ENCODE peak calls at places on chromosome 9, in seven cellular contexts. L is Right ventricle myocardium inferior, U is Peyer's patch, K is lung microvascular endothelial cell, A is caudate nucleus, T is LoVo, O is 8988T. N is an unnamed sample.

GRCh38 chr9:18605763-18606162 is 131.8 kb downstream of the ADAMTSL1 start:
- DNase-seq in L (no peak), U (peak), K (peak), A (no peak), T (no peak), O (no peak), N (no peak)

GRCh38 chr9:130681769-130682489 is 11.7 kb upstream of the EXOSC2 start:
- DNase-seq in L (peak), U (no peak), K (no peak), A (no peak), T (peak), O (peak), N (no peak)

GRCh38 chr9:111917201-111917600 is 20.6 kb downstream of the UGCG start:
- DNase-seq in L (no peak), U (no peak), K (no peak), A (no peak), T (no peak), O (no peak), N (no peak)

GRCh38 chr9:129432671-129433154 is 188.2 kb downstream of the C9orf50 start:
- DNase-seq in L (no peak), U (no peak), K (no peak), A (no peak), T (no peak), O (no peak), N (no peak)

GRCh38 chr9:123925820-123926219 is 4.1 kb downstream of the DENND1A start:
- DNase-seq in L (no peak), U (no peak), K (no peak), A (no peak), T (peak), O (no peak), N (no peak)

GRCh38 chr9:126521551-126521950 is 92.2 kb upstream of the LMX1B start:
- DNase-seq in L (peak), U (no peak), K (no peak), A (no peak), T (no peak), O (no peak), N (no peak)

GRCh38 chr9:749712-750111 is 91.8 kb upstream of the DMRT1 start:
- DNase-seq in L (no peak), U (peak), K (no peak), A (no peak), T (no peak), O (no peak), N (no peak)

GRCh38 chr9:38024036-38024681 is 44.9 kb downstream of the SHB start:
- DNase-seq in L (no peak), U (no peak), K (no peak), A (peak), T (no peak), O (no peak), N (peak)

GRCh38 chr9:38240051-38240450 is 152.5 kb upstream of the ALDH1B1 start:
- DNase-seq in L (no peak), U (no peak), K (no peak), A (no peak), T (no peak), O (no peak), N (no peak)

GRCh38 chr9:71692337-71692736 is 76.0 kb downstream of the CEMIP2 start:
- DNase-seq in L (no peak), U (no peak), K (no peak), A (no peak), T (no peak), O (no peak), N (no peak)

GRCh38 chr9:76401580-76402354 is 7.5 kb upstream of the RFK start:
- DNase-seq in L (no peak), U (peak), K (no peak), A (no peak), T (peak), O (no peak), N (no peak)

GRCh38 chr9:38067892-38068615 is 973 bp downstream of the SHB start:
- DNase-seq in L (no peak), U (peak), K (no peak), A (no peak), T (no peak), O (no peak), N (no peak)

GRCh38 chr9:15670884-15671283 is 118.0 kb downstream of the CCDC171 start:
- DNase-seq in L (no peak), U (no peak), K (no peak), A (no peak), T (no peak), O (no peak), N (no peak)

GRCh38 chr9:120292606-120293005 is 287.4 kb downstream of the CDK5RAP2 start:
- DNase-seq in L (no peak), U (no peak), K (no peak), A (no peak), T (no peak), O (no peak), N (no peak)

GRCh38 chr9:68775003-68775730 is 70.1 kb downstream of the PIP5K1B start:
- DNase-seq in L (no peak), U (peak), K (no peak), A (no peak), T (peak), O (no peak), N (no peak)

GRCh38 chr9:132743886-132744544 is 73.8 kb downstream of the GTF3C4 start:
- DNase-seq in L (no peak), U (peak), K (no peak), A (no peak), T (no peak), O (no peak), N (no peak)

GRCh38 chr9:29245351-29245750 is 1672.1 kb upstream of the C9orf72 start:
- DNase-seq in L (no peak), U (no peak), K (no peak), A (no peak), T (no peak), O (no peak), N (no peak)

GRCh38 chr9:94872921-94873511 is 146.5 kb downstream of the AOPEP start:
- DNase-seq in L (no peak), U (no peak), K (peak), A (no peak), T (peak), O (no peak), N (no peak)

GRCh38 chr9:28999806-29000205 is 1426.5 kb upstream of the C9orf72 start:
- DNase-seq in L (no peak), U (no peak), K (no peak), A (no peak), T (no peak), O (no peak), N (no peak)

GRCh38 chr9:121484659-121485446 is 14.8 kb downstream of the GGTA1 start:
- DNase-seq in L (no peak), U (no peak), K (no peak), A (no peak), T (no peak), O (no peak), N (no peak)

GRCh38 chr9:80797427-80797825 is 891.9 kb downstream of the TLE1 start:
- DNase-seq in L (no peak), U (no peak), K (no peak), A (no peak), T (no peak), O (no peak), N (no peak)

GRCh38 chr9:37540634-37541033 is 35.5 kb downstream of the FBXO10 start:
- DNase-seq in L (no peak), U (no peak), K (peak), A (no peak), T (no peak), O (no peak), N (no peak)

GRCh38 chr9:68949271-68950000 is 64.5 kb downstream of the PRKACG start:
- DNase-seq in L (no peak), U (no peak), K (peak), A (no peak), T (no peak), O (no peak), N (no peak)

GRCh38 chr9:114894801-114895433 is 35.5 kb downstream of the TNFSF8 start:
- DNase-seq in L (no peak), U (no peak), K (peak), A (no peak), T (no peak), O (peak), N (no peak)

GRCh38 chr9:8382266-8382665 is 582.7 kb upstream of the DMAC1 start:
- DNase-seq in L (no peak), U (no peak), K (no peak), A (no peak), T (no peak), O (no peak), N (no peak)

GRCh38 chr9:130137870-130138653 is 34.1 kb upstream of the NCS1 start:
- DNase-seq in L (no peak), U (no peak), K (peak), A (no peak), T (peak), O (no peak), N (no peak)

GRCh38 chr9:94979904-94980507 is 253.5 kb downstream of the AOPEP start:
- DNase-seq in L (no peak), U (no peak), K (no peak), A (no peak), T (no peak), O (no peak), N (no peak)

GRCh38 chr9:129695870-129696269 is 30.4 kb downstream of the PRRX2 start:
- DNase-seq in L (no peak), U (no peak), K (no peak), A (no peak), T (no peak), O (no peak), N (no peak)

GRCh38 chr9:89743576-89744254 is 138.9 kb downstream of the GADD45G start:
- DNase-seq in L (no peak), U (peak), K (no peak), A (no peak), T (no peak), O (no peak), N (no peak)